ENCODE peak calls at places on chromosomes 4 and X, in four cellular contexts. C is neuronal stem cell, O is PC-9, V is heart right ventricle. J is an unnamed sample.
A peak's percentile ranks its signal among the peaks of the same experiment; 100 is the strongest.

GRCh38 chrX:16640823-16641222 is 9.1 kb upstream of the S100G start:
- DNase-seq in C (no peak), O (no peak), V (no peak), J (no peak)

GRCh38 chr4:27176881-27177280 is 316.2 kb downstream of the STIM2 start:
- DNase-seq in C (no peak), O (no peak), V (no peak), J (no peak)

GRCh38 chrX:150574824-150575409 is 6.5 kb downstream of the MTM1 start:
- DNase-seq in C (no peak), O (no peak), V (no peak), J (peak; percentile 23)

GRCh38 chr4:74682567-74683359 is 111.6 kb downstream of the BTC start:
- DNase-seq in C (no peak), O (peak; percentile 74), V (no peak), J (no peak)

GRCh38 chr4:89400408-89401035 is 92.9 kb upstream of the GPRIN3 start:
- DNase-seq in C (no peak), O (no peak), V (no peak), J (no peak)

GRCh38 chrX:10325606-10326005 is 168.8 kb downstream of the CLCN4 start:
- DNase-seq in C (no peak), O (no peak), V (no peak), J (no peak)

GRCh38 chr4:165662341-165662740 is 210.7 kb upstream of the TLL1 start:
- DNase-seq in C (no peak), O (no peak), V (no peak), J (no peak)

GRCh38 chr4:143489116-143489515 is 24.4 kb upstream of the SMARCA5 start:
- DNase-seq in C (no peak), O (no peak), V (no peak), J (no peak)

GRCh38 chrX:134542485-134542884 is 82.5 kb downstream of the HPRT1 start:
- DNase-seq in C (no peak), O (peak; percentile 51), V (no peak), J (peak; percentile 26)

GRCh38 chrX:143945171-143945570 is 61.3 kb downstream of the UBE2NL start:
- DNase-seq in C (no peak), O (no peak), V (no peak), J (no peak)

GRCh38 chr4:89914609-89915008 is 20.0 kb downstream of the MMRN1 start:
- DNase-seq in C (no peak), O (no peak), V (no peak), J (no peak)

GRCh38 chrX:45889471-45889870 is 655.8 kb downstream of the ZNF674 start:
- DNase-seq in C (no peak), O (no peak), V (no peak), J (no peak)

GRCh38 chr4:4601803-4602369 is 60.0 kb upstream of the STX18 start:
- DNase-seq in C (no peak), O (no peak), V (no peak), J (no peak)

GRCh38 chr4:98293089-98293887 is 32.1 kb downstream of the RAP1GDS1 start:
- DNase-seq in C (no peak), O (no peak), V (no peak), J (no peak)

GRCh38 chrX:38669425-38669824 is 108.1 kb downstream of the TSPAN7 start:
- DNase-seq in C (no peak), O (no peak), V (no peak), J (peak; percentile 16)

GRCh38 chrX:71621644-71622346 is 3.5 kb upstream of the CXCR3 start:
- DNase-seq in C (no peak), O (no peak), V (no peak), J (no peak)
- H3K4me1 ChIP-seq in C (no peaks in the 10 kb centered on the region), O (no peaks in the 10 kb centered on the region), V (peaks cover 11% of the 10 kb centered on the region), J (peaks cover 57% of the 10 kb centered on the region)

DNA sequence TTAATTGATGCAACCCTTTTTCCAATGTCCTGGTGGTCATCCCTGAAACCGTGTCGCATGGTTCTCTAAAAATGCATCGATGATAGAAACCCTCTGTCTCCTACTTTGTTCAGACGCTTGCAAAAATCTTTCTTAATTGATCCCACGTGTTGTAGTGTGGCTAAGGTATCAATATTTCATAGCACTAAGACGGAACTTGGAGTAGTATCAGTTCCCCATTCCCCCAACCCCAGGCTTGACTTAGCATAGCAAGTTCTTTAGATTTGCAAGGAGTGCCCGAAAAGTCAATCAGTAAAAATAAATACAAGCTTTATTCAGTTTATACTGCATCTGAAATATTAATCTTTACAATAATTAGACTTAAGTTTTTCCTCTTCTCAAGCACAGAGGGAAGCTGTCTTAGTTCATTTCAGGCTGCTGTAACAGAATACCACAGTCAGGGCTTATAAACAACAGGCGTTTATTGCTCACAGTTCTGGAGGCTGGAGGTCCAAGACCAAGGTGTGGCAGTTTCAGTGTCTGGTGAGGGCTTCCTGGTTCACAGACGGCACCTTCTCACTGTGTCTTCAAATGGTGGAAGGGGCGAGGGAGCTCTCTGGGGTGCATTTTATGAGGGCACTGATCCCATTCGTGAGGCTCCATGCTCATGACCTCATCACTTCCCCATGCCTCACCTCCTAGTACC is 115.5 kb upstream of the MXRA5 start:
- DNase-seq in C (no peak), O (no peak), V (no peak), J (no peak)
- H3K4me3 ChIP-seq in C (no peak overlapping the region), O (peak overlapping the region; percentile 11), V (no peak overlapping the region), J (no peak overlapping the region)

DNA sequence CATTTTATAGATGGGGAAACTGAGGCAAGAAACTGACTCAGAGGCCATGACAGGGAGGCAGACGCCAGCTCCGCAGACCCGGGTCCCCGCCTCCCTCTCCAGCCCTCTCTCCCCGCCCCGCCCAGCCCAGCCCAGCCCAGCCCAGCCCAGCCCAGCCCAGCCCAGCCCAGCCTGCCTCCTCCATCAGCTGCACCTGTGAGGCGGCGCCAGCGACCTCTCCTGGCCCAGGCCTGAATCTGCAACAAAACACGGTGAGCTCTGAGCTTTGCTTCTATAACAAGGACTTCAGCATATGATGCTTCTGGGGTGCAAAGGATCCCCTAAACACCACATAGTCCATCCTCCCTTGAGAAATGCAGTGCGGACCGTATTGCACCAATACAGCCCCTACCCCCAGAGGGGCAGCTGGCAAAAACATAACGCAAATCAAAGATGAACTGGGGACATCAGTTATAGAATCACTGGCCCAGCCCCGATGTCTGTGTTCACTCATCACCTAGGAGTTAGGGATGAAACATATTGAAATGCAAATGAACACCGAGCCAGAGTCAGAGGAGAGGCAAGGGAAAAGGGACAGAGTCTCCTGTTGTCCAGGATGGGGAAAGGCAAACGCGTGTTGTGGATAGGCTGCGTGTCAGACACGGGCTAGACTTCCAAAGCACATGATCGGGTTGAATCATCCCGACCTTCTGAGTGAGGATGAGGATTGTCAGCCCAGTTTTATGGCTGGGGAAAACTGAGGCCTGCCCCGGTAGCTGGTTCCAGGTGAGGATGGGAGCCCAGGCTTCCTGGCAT is 216.1 kb upstream of the PSAPL1 start:
- DNase-seq in C (peak; percentile 41), O (peak; percentile 54), V (no peak), J (no peak)
- H3K27ac ChIP-seq in C (no peak overlapping the region), O (no peak overlapping the region), V (no peak overlapping the region), J (no peak overlapping the region)

GRCh38 chr4:124484008-124484407 is 228.5 kb downstream of the ANKRD50 start:
- DNase-seq in C (no peak), O (no peak), V (no peak), J (no peak)

GRCh38 chr4:124478518-124478917 is 234.0 kb downstream of the ANKRD50 start:
- DNase-seq in C (no peak), O (no peak), V (no peak), J (no peak)

GRCh38 chr4:124481123-124481522 is 231.4 kb downstream of the ANKRD50 start:
- DNase-seq in C (no peak), O (no peak), V (no peak), J (no peak)

GRCh38 chr4:124483043-124483906 is 229.3 kb downstream of the ANKRD50 start:
- DNase-seq in C (peak; percentile 58), O (no peak), V (no peak), J (no peak)

GRCh38 chr4:124480061-124480460 is 232.5 kb downstream of the ANKRD50 start:
- DNase-seq in C (no peak), O (no peak), V (no peak), J (no peak)
- H3K4me1 ChIP-seq in C (peaks cover 5% of the 10 kb centered on the region), O (no peaks in the 10 kb centered on the region), V (peaks cover 10% of the 10 kb centered on the region), J (no peaks in the 10 kb centered on the region)